ENCODE peak calls at places on chromosomes 13 and 19, in ten cellular contexts. H, F, N, S, Q, K, D, T, X and Y are unnamed samples.

GRCh38 chr13:113947321-113948033 is 26.4 kb downstream of the C13orf46 start:
- DNase-seq in X (peak), F (no peak), N (no peak), Q (peak), S (no peak), H (peak), K (no peak), D (peak), T (no peak), Y (peak)

GRCh38 chr19:752652-753517 is 2.0 kb downstream of the MISP start:
- DNase-seq in Q (peak), S (peak), T (no peak), F (peak), H (peak), X (no peak), N (no peak), D (peak), K (no peak), Y (peak)

GRCh38 chr19:16467581-16467980 is 4.2 kb downstream of the EPS15L1 start:
- DNase-seq in X (no peak), H (no peak), K (no peak), F (no peak), S (no peak), D (no peak), N (no peak), T (no peak), Q (no peak), Y (no peak)

GRCh38 chr13:64855506-64855905 is 2374.6 kb downstream of the PCDH9 start:
- DNase-seq in Q (peak), F (no peak), K (no peak), T (no peak), H (peak), X (no peak), D (no peak), S (no peak), N (no peak), Y (no peak)

GRCh38 chr13:44259045-44260042 is 114.3 kb upstream of the SERP2 start:
- DNase-seq in F (no peak), K (peak), D (peak), N (peak), Q (peak), H (peak), S (peak), T (no peak), X (no peak), Y (peak)

GRCh38 chr19:51457351-51458013 is 772 bp downstream of the SIGLEC8 start:
- DNase-seq in Q (no peak), S (no peak), K (no peak), T (no peak), N (no peak), H (no peak), F (no peak), D (no peak), X (no peak), Y (no peak)

GRCh38 chr19:49847731-49848696 is 2.9 kb upstream of the PTOV1 start:
- DNase-seq in X (no peak), T (no peak), N (no peak), F (no peak), H (peak), S (peak), D (peak), K (no peak), Q (peak), Y (peak)

GRCh38 chr19:35715981-35716734 is 1.6 kb upstream of the KMT2B start:
- DNase-seq in N (no peak), T (no peak), D (peak), X (no peak), H (peak), S (peak), F (peak), K (peak), Q (peak), Y (peak)

GRCh38 chr19:5131031-5131865 is 162.3 kb downstream of the KDM4B start:
- DNase-seq in Q (no peak), X (no peak), H (no peak), K (no peak), T (no peak), S (no peak), N (peak), F (no peak), D (no peak), Y (no peak)

GRCh38 chr19:16075430-16076153 is 703 bp upstream of the TPM4 start:
- DNase-seq in T (no peak), F (no peak), Q (no peak), K (peak), N (no peak), H (no peak), D (peak), S (peak), X (no peak), Y (no peak)

GRCh38 chr19:2225415-2226050 is 10.6 kb downstream of the PLEKHJ1 start:
- DNase-seq in H (no peak), N (no peak), D (no peak), F (no peak), S (no peak), K (no peak), X (no peak), Q (no peak), T (no peak), Y (no peak)

GRCh38 chr19:6495947-6496346 is 6.2 kb downstream of the TUBB4A start:
- DNase-seq in T (no peak), Q (no peak), H (no peak), D (no peak), X (no peak), K (no peak), F (no peak), N (no peak), S (no peak), Y (no peak)

GRCh38 chr13:97259787-97260641 is 37.9 kb downstream of the MBNL2 start:
- DNase-seq in H (peak), K (no peak), Q (peak), F (no peak), N (no peak), X (no peak), D (peak), S (peak), T (no peak), Y (no peak)

GRCh38 chr19:2312819-2313501 is 5.0 kb upstream of the LINGO3 start:
- DNase-seq in D (no peak), X (no peak), K (no peak), Q (no peak), N (no peak), S (no peak), T (no peak), H (no peak), F (no peak), Y (no peak)

GRCh38 chr13:44051923-44052322 is 172.2 kb downstream of the LACC1 start:
- DNase-seq in F (no peak), X (no peak), T (no peak), N (no peak), H (peak), S (no peak), Q (peak), K (no peak), D (peak), Y (no peak)

GRCh38 chr13:106587787-106588186 is 19.9 kb upstream of the ARGLU1 start:
- DNase-seq in K (no peak), Q (no peak), D (no peak), N (no peak), S (no peak), X (no peak), H (no peak), T (peak), F (no peak), Y (peak)

GRCh38 chr13:27665333-27665732 is 43.6 kb downstream of the POLR1D start:
- DNase-seq in N (no peak), F (no peak), D (peak), S (no peak), X (no peak), T (no peak), K (no peak), Q (peak), H (no peak), Y (no peak)

GRCh38 chr19:1527650-1528309 is 3.9 kb downstream of the PLK5 start:
- DNase-seq in F (no peak), D (no peak), T (no peak), Q (no peak), K (no peak), N (no peak), S (no peak), H (no peak), X (no peak), Y (no peak)

GRCh38 chr19:41352279-41352608 is 1.5 kb downstream of the TGFB1 start:
- DNase-seq in Q (no peak), T (no peak), S (no peak), D (no peak), X (no peak), F (no peak), N (no peak), K (no peak), H (no peak), Y (no peak)

GRCh38 chr13:49874430-49874829 is 61.7 kb downstream of the SPRYD7 start:
- DNase-seq in D (no peak), Q (no peak), N (no peak), S (no peak), T (no peak), F (no peak), X (no peak), K (no peak), H (no peak), Y (no peak)

GRCh38 chr13:51246411-51247298 is 24.5 kb downstream of the FAM124A start:
- DNase-seq in N (no peak), K (no peak), T (no peak), F (no peak), S (no peak), X (peak), Q (no peak), D (no peak), H (no peak), Y (no peak)

GRCh38 chr19:10543059-10543419 is 665 bp upstream of the ATG4D start:
- DNase-seq in S (no peak), N (no peak), H (no peak), K (no peak), X (no peak), T (no peak), F (no peak), D (no peak), Q (no peak), Y (no peak)

GRCh38 chr13:22232186-22232585 is 561.3 kb downstream of the FGF9 start:
- DNase-seq in N (no peak), X (no peak), D (no peak), F (no peak), T (no peak), K (no peak), S (no peak), H (no peak), Q (no peak), Y (no peak)

GRCh38 chr13:77896536-77896935 is 22.1 kb downstream of the EDNRB start:
- DNase-seq in Q (peak), H (no peak), K (no peak), X (no peak), D (peak), T (no peak), N (no peak), S (no peak), F (no peak), Y (no peak)

GRCh38 chr13:40812724-40813445 is 23.5 kb downstream of the SLC25A15 start:
- DNase-seq in T (no peak), Q (peak), D (peak), K (no peak), H (peak), N (no peak), F (no peak), X (no peak), S (peak), Y (no peak)

GRCh38 chr13:70189981-70190380 is 81.7 kb upstream of the KLHL1 start:
- DNase-seq in Q (no peak), S (no peak), T (peak), D (no peak), X (no peak), N (no peak), F (no peak), H (no peak), K (no peak), Y (no peak)

GRCh38 chr13:52845766-52846566 is 2.5 kb downstream of the PCDH8 start:
- DNase-seq in N (no peak), X (no peak), Q (peak), K (peak), T (no peak), H (peak), S (no peak), D (no peak), F (peak), Y (no peak)